ENCODE peak calls at places on chromosomes 12 and 14, in five cellular contexts. U is tibial nerve, B is ovary, R is stomach, X is breast epithelium. S is an unnamed sample.
A peak's percentile ranks its signal among the peaks of the same experiment; 100 is the strongest.

GRCh38 chr14:53450871-53451270 is 297.7 kb upstream of the DDHD1 start:
- DNase-seq in X (no peak), B (no peak), R (peak; percentile 56), U (no peak), S (no peak)

GRCh38 chr14:55578511-55578910 is 1.5 kb upstream of the KTN1 start:
- DNase-seq in U (no peak), R (no peak), X (no peak), B (peak; percentile 39), S (peak; percentile 71)

GRCh38 chr14:76948213-76948947 is 80.1 kb downstream of the IRF2BPL start:
- DNase-seq in U (no peak), X (no peak), R (peak; percentile 79), B (peak; percentile 30), S (peak; percentile 47)

GRCh38 chr14:34723867-34724266 is 9.5 kb upstream of the CFL2 start:
- DNase-seq in B (no peak), R (no peak), X (no peak), U (no peak), S (no peak)

GRCh38 chr12:125824276-125824675 is 759.0 kb downstream of the AACS start:
- DNase-seq in R (no peak), X (no peak), B (no peak), U (no peak), S (no peak)

GRCh38 chr14:74585406-74586335 is 26.4 kb downstream of the LTBP2 start:
- DNase-seq in X (no peak), R (no peak), U (no peak), B (peak; percentile 20), S (no peak)

GRCh38 chr14:51677276-51677675 is 25.6 kb downstream of the FRMD6 start:
- DNase-seq in R (no peak), B (no peak), U (no peak), X (no peak), S (no peak)

GRCh38 chr14:30658645-30659044 is 36.5 kb downstream of the SCFD1 start:
- DNase-seq in X (no peak), R (no peak), B (no peak), U (no peak), S (no peak)

GRCh38 chr14:35991356-35991755 is 165.2 kb downstream of the BRMS1L start:
- DNase-seq in B (no peak), X (no peak), U (no peak), R (no peak), S (no peak)

GRCh38 chr12:131905081-131905639 is 10.7 kb downstream of the ULK1 start:
- DNase-seq in U (no peak), B (no peak), R (no peak), X (no peak), S (no peak)

GRCh38 chr12:68831751-68832503 is 23.9 kb downstream of the MDM2 start:
- DNase-seq in U (no peak), X (no peak), B (no peak), R (no peak), S (no peak)

GRCh38 chr14:73789996-73790581 is 61.5 kb upstream of the PTGR2 start:
- DNase-seq in X (peak; percentile 70), B (peak; percentile 69), R (no peak), U (peak; percentile 73), S (peak; percentile 51)

GRCh38 chr12:57341275-57341990 is 89.4 kb downstream of the R3HDM2 start:
- DNase-seq in R (no peak), U (no peak), B (no peak), X (no peak), S (peak; percentile 51)

GRCh38 chr12:28569698-28570411 is 379.6 kb downstream of the CCDC91 start:
- DNase-seq in X (no peak), U (peak; percentile 10), R (no peak), B (no peak), S (no peak)

GRCh38 chr14:96754845-96755184 is 42.4 kb upstream of the VRK1 start:
- DNase-seq in R (no peak), B (no peak), X (no peak), U (no peak), S (peak; percentile 25)

GRCh38 chr14:95611293-95611880 is 74.8 kb upstream of the TCL1B start:
- DNase-seq in X (peak; percentile 20), R (no peak), B (no peak), U (no peak), S (no peak)

GRCh38 chr14:50773632-50774541 is 57.1 kb downstream of the NIN start:
- DNase-seq in B (no peak), X (no peak), U (peak; percentile 63), R (peak; percentile 69), S (peak; percentile 62)

GRCh38 chr14:64423987-64424386 is 35.8 kb downstream of the MTHFD1 start:
- DNase-seq in B (no peak), U (no peak), X (no peak), R (no peak), S (no peak)

GRCh38 chr12:59078027-59078426 is 157.7 kb upstream of the LRIG3 start:
- DNase-seq in B (no peak), X (no peak), U (no peak), R (no peak), S (no peak)

GRCh38 chr14:75174066-75174465 is 2.3 kb downstream of the TMED10 start:
- DNase-seq in R (no peak), X (no peak), U (no peak), B (no peak), S (no peak)

GRCh38 chr12:64923536-64923935 is 99.1 kb downstream of the TBC1D30 start:
- DNase-seq in B (no peak), U (no peak), R (no peak), X (no peak), S (no peak)

GRCh38 chr12:31915442-31915841 is 43.8 kb upstream of the RESF1 start:
- DNase-seq in R (no peak), U (no peak), X (no peak), B (no peak), S (no peak)

GRCh38 chr14:91899213-91899612 is 31.9 kb upstream of the TC2N start:
- DNase-seq in B (no peak), R (peak; percentile 70), X (peak; percentile 54), U (no peak), S (no peak)

GRCh38 chr12:3263939-3264699 is 186.9 kb downstream of the TSPAN9 start:
- DNase-seq in U (no peak), X (no peak), R (no peak), B (no peak), S (no peak)

GRCh38 chr14:84399296-84399910 is 1130.5 kb upstream of the FLRT2 start:
- DNase-seq in B (no peak), R (no peak), U (no peak), X (no peak), S (peak; percentile 19)

GRCh38 chr12:47789141-47789540 is 16.1 kb downstream of the SLC48A1 start:
- DNase-seq in R (no peak), U (no peak), B (no peak), X (no peak), S (no peak)

GRCh38 chr14:76917158-76917596 is 91.0 kb downstream of the LRRC74A start:
- DNase-seq in X (no peak), R (peak; percentile 65), U (peak; percentile 67), B (no peak), S (peak; percentile 73)

GRCh38 chr12:42161529-42161928 is 16.9 kb upstream of the GXYLT1 start:
- DNase-seq in U (no peak), X (no peak), R (no peak), B (no peak), S (no peak)

GRCh38 chr12:51000245-51000644 is 25.9 kb downstream of the SLC11A2 start:
- DNase-seq in B (no peak), R (no peak), X (no peak), U (no peak), S (no peak)

GRCh38 chr12:120066341-120066740 is 50.2 kb downstream of the RAB35 start:
- DNase-seq in U (no peak), X (no peak), B (no peak), R (no peak), S (no peak)

GRCh38 chr12:2796187-2796663 is 1.5 kb downstream of the FKBP4 start:
- DNase-seq in X (no peak), B (no peak), U (no peak), R (no peak), S (no peak)

GRCh38 chr12:117404940-117405339 is 43.5 kb upstream of the NOS1 start:
- DNase-seq in B (no peak), X (no peak), R (no peak), U (no peak), S (no peak)

GRCh38 chr14:53545217-53545616 is 392.1 kb upstream of the DDHD1 start:
- DNase-seq in X (no peak), R (no peak), U (no peak), B (no peak), S (no peak)

GRCh38 chr12:78887008-78887407 is 22.4 kb downstream of the SYT1 start:
- DNase-seq in B (no peak), R (no peak), U (no peak), X (no peak), S (no peak)

GRCh38 chr12:92185052-92185451 is 39.4 kb upstream of the BTG1 start:
- DNase-seq in U (no peak), R (no peak), B (no peak), X (no peak), S (no peak)

DNA sequence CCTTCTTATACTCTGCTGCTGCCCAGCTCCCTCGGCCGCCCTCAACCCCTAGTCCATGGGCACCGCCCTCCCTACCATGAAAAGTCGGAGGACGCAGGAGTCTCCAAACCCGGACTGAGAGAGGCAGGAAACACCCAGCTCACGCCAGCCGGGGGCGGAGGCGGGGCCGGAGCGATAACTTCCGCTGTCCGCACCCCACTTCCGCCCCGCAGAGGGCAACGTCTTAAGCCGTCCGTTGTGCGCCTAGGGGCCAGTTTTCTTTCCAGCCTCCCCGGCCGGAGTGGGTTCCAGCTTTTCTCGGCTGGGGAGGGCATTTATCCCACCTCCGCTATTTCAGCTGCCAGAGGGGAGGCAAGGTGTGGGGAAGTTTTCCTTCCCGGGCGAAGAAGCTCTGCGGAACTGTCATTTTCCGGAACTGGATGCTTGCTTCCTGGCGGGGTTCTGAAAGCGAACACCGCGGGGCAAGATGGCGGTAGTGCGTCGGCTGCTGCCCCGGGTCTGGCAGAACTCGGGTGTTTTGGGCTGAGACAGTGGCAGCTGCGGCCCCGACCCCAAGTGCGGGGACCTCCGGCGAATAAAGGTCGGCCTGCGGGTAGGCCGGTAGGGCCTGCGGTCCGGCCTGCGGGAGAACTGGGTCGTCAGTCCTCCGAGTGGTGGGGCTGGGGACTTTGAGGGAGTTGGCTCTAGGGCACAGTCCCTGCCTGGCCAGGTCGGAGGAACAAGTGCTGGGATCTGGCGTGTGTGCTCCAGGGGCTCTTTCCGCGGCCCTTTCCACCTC is at the start of the genes KCTD10 and UBE3B:
- DNase-seq in U (peak; percentile 80), X (peak; percentile 82), B (peak; percentile 91), R (peak; percentile 87), S (peak; percentile 89)
- TF ChIP-seq POLR2A in U (peak; percentile 59), X (no peak), B (peak; percentile 44), R (no peak), S (no peak)

GRCh38 chr12:55955800-55956508 is 9.9 kb downstream of the PMEL start:
- DNase-seq in U (no peak), X (no peak), R (peak; percentile 32), B (no peak), S (no peak)
- TF ChIP-seq CTCF in U (no peak), X (no peak), R (no peak), B (no peak), S (no peak)

GRCh38 chr12:103673891-103674375 is 86.9 kb downstream of the STAB2 start:
- DNase-seq in U (no peak), B (no peak), X (no peak), R (no peak), S (no peak)
- TF ChIP-seq POLR2A in U (no peak), B (no peak), X (no peak), R (no peak), S (no peak)

GRCh38 chr14:60188115-60188514 is 22.9 kb upstream of the DHRS7 start:
- DNase-seq in U (no peak), X (no peak), B (no peak), R (no peak), S (no peak)
- TF ChIP-seq CTCF in U (no peak), X (no peak), B (no peak), R (no peak), S (no peak)

S was measured in testis.